ENCODE peak calls at places on chromosome 9, in seven cellular contexts. One of them, this sample, is unnamed.

GRCh38 chr9:87543251-87543650 is 45.6 kb downstream of the DAPK1 start:
- DNase-seq in IMR-90: no peak
- DNase-seq in upper lobe of left lung: no peak
- DNase-seq in adrenal gland: no peak
- DNase-seq in GM12878: no peak
- DNase-seq in stomach: no peak
- DNase-seq in ovary: no peak
- DNase-seq in this sample: no peak

GRCh38 chr9:86352440-86353106 is 1.6 kb downstream of the TUT7 start:
- DNase-seq in IMR-90: no peak
- DNase-seq in GM12878: no peak
- DNase-seq in upper lobe of left lung: no peak
- DNase-seq in stomach: no peak
- DNase-seq in ovary: no peak
- DNase-seq in adrenal gland: no peak
- DNase-seq in this sample: no peak

GRCh38 chr9:27365977-27366376 is 69.0 kb upstream of the EQTN start:
- DNase-seq in upper lobe of left lung: no peak
- DNase-seq in stomach: no peak
- DNase-seq in ovary: no peak
- DNase-seq in adrenal gland: no peak
- DNase-seq in GM12878: peak; percentile 74
- DNase-seq in IMR-90: no peak
- DNase-seq in this sample: no peak

GRCh38 chr9:34675048-34675714 is 12.7 kb upstream of the CCL27 start:
- DNase-seq in stomach: peak; percentile 64
- DNase-seq in ovary: no peak
- DNase-seq in IMR-90: peak; percentile 59
- DNase-seq in adrenal gland: peak; percentile 51
- DNase-seq in upper lobe of left lung: peak; percentile 41
- DNase-seq in GM12878: no peak
- DNase-seq in this sample: no peak

GRCh38 chr9:112081918-112082729 is 93.0 kb downstream of the SUSD1 start:
- DNase-seq in GM12878: no peak
- DNase-seq in IMR-90: no peak
- DNase-seq in upper lobe of left lung: no peak
- DNase-seq in ovary: no peak
- DNase-seq in adrenal gland: no peak
- DNase-seq in stomach: no peak
- DNase-seq in this sample: no peak

GRCh38 chr9:131420913-131421312 is 27.0 kb downstream of the PRRC2B start:
- DNase-seq in IMR-90: peak; percentile 60
- DNase-seq in GM12878: no peak
- DNase-seq in adrenal gland: peak; percentile 63
- DNase-seq in stomach: no peak
- DNase-seq in ovary: no peak
- DNase-seq in upper lobe of left lung: peak; percentile 60
- DNase-seq in this sample: no peak

GRCh38 chr9:124202447-124202971 is 55.2 kb upstream of the NEK6 start:
- DNase-seq in GM12878: peak; percentile 98
- DNase-seq in stomach: peak; percentile 46
- DNase-seq in upper lobe of left lung: peak; percentile 81
- DNase-seq in adrenal gland: peak; percentile 53
- DNase-seq in ovary: no peak
- DNase-seq in IMR-90: peak; percentile 16
- DNase-seq in this sample: no peak

GRCh38 chr9:13992136-13992798 is 321.7 kb downstream of the NFIB start:
- DNase-seq in adrenal gland: no peak
- DNase-seq in upper lobe of left lung: no peak
- DNase-seq in IMR-90: no peak
- DNase-seq in ovary: no peak
- DNase-seq in stomach: no peak
- DNase-seq in GM12878: no peak
- DNase-seq in this sample: no peak

GRCh38 chr9:133712221-133713100 is 25.7 kb downstream of the SARDH start:
- DNase-seq in stomach: no peak
- DNase-seq in adrenal gland: no peak
- DNase-seq in ovary: no peak
- DNase-seq in upper lobe of left lung: no peak
- DNase-seq in IMR-90: no peak
- DNase-seq in GM12878: no peak
- DNase-seq in this sample: no peak

GRCh38 chr9:27090231-27090630 is 18.8 kb upstream of the TEK start:
- DNase-seq in stomach: no peak
- DNase-seq in ovary: no peak
- DNase-seq in adrenal gland: no peak
- DNase-seq in upper lobe of left lung: no peak
- DNase-seq in GM12878: no peak
- DNase-seq in IMR-90: no peak
- DNase-seq in this sample: no peak

GRCh38 chr9:135244751-135245221 is 157.3 kb downstream of the OLFM1 start:
- DNase-seq in ovary: no peak
- DNase-seq in stomach: peak; percentile 84
- DNase-seq in IMR-90: no peak
- DNase-seq in GM12878: no peak
- DNase-seq in upper lobe of left lung: peak; percentile 58
- DNase-seq in adrenal gland: no peak
- DNase-seq in this sample: no peak

GRCh38 chr9:7974335-7975005 is 174.9 kb upstream of the DMAC1 start:
- DNase-seq in ovary: no peak
- DNase-seq in upper lobe of left lung: peak; percentile 28
- DNase-seq in IMR-90: no peak
- DNase-seq in adrenal gland: no peak
- DNase-seq in stomach: no peak
- DNase-seq in GM12878: peak; percentile 24
- DNase-seq in this sample: no peak

GRCh38 chr9:94804917-94805544 is 78.5 kb downstream of the AOPEP start:
- DNase-seq in stomach: no peak
- DNase-seq in adrenal gland: no peak
- DNase-seq in upper lobe of left lung: no peak
- DNase-seq in IMR-90: no peak
- DNase-seq in GM12878: no peak
- DNase-seq in ovary: no peak
- DNase-seq in this sample: no peak

GRCh38 chr9:3520564-3520963 is 5.2 kb downstream of the RFX3 start:
- DNase-seq in adrenal gland: no peak
- DNase-seq in IMR-90: no peak
- DNase-seq in stomach: no peak
- DNase-seq in ovary: no peak
- DNase-seq in GM12878: no peak
- DNase-seq in upper lobe of left lung: no peak
- DNase-seq in this sample: no peak

GRCh38 chr9:27124151-27124550 is 15.1 kb downstream of the TEK start:
- DNase-seq in GM12878: no peak
- DNase-seq in IMR-90: peak; percentile 80
- DNase-seq in upper lobe of left lung: no peak
- DNase-seq in stomach: no peak
- DNase-seq in adrenal gland: no peak
- DNase-seq in ovary: no peak
- DNase-seq in this sample: no peak

GRCh38 chr9:137917116-137917515 is 39.5 kb downstream of the CACNA1B start:
- DNase-seq in IMR-90: no peak
- DNase-seq in adrenal gland: no peak
- DNase-seq in ovary: no peak
- DNase-seq in upper lobe of left lung: no peak
- DNase-seq in stomach: no peak
- DNase-seq in GM12878: no peak
- DNase-seq in this sample: no peak

GRCh38 chr9:2765250-2765880 is 48.1 kb downstream of the KCNV2 start:
- DNase-seq in IMR-90: no peak
- DNase-seq in ovary: no peak
- DNase-seq in GM12878: no peak
- DNase-seq in adrenal gland: no peak
- DNase-seq in stomach: no peak
- DNase-seq in upper lobe of left lung: no peak
- DNase-seq in this sample: no peak

GRCh38 chr9:101119206-101119819 is 90.8 kb downstream of the PLPPR1 start:
- DNase-seq in adrenal gland: peak; percentile 66
- DNase-seq in upper lobe of left lung: peak; percentile 31
- DNase-seq in IMR-90: no peak
- DNase-seq in ovary: no peak
- DNase-seq in stomach: peak; percentile 59
- DNase-seq in GM12878: no peak
- DNase-seq in this sample: no peak

GRCh38 chr9:16257604-16258003 is 612.9 kb downstream of the BNC2 start:
- DNase-seq in stomach: no peak
- DNase-seq in upper lobe of left lung: no peak
- DNase-seq in GM12878: no peak
- DNase-seq in IMR-90: no peak
- DNase-seq in adrenal gland: no peak
- DNase-seq in ovary: no peak
- DNase-seq in this sample: no peak

GRCh38 chr9:20356392-20357206 is 265.7 kb downstream of the MLLT3 start:
- DNase-seq in adrenal gland: peak; percentile 84
- DNase-seq in upper lobe of left lung: peak; percentile 65
- DNase-seq in ovary: peak; percentile 62
- DNase-seq in GM12878: peak; percentile 36
- DNase-seq in IMR-90: peak; percentile 86
- DNase-seq in stomach: peak; percentile 64
- DNase-seq in this sample: no peak

GRCh38 chr9:121674952-121675351 is 23.5 kb downstream of the DAB2IP start:
- DNase-seq in ovary: no peak
- DNase-seq in stomach: no peak
- DNase-seq in GM12878: no peak
- DNase-seq in adrenal gland: no peak
- DNase-seq in upper lobe of left lung: no peak
- DNase-seq in IMR-90: peak; percentile 74
- DNase-seq in this sample: no peak

GRCh38 chr9:16058131-16058549 is 505.3 kb downstream of the CCDC171 start:
- DNase-seq in ovary: no peak
- DNase-seq in GM12878: no peak
- DNase-seq in IMR-90: peak; percentile 86
- DNase-seq in stomach: no peak
- DNase-seq in upper lobe of left lung: no peak
- DNase-seq in adrenal gland: no peak
- DNase-seq in this sample: peak; percentile 4

GRCh38 chr9:111992523-111992922 is 95.9 kb downstream of the UGCG start:
- DNase-seq in upper lobe of left lung: no peak
- DNase-seq in IMR-90: peak; percentile 82
- DNase-seq in GM12878: peak; percentile 77
- DNase-seq in adrenal gland: no peak
- DNase-seq in stomach: no peak
- DNase-seq in ovary: no peak
- DNase-seq in this sample: no peak

DNA sequence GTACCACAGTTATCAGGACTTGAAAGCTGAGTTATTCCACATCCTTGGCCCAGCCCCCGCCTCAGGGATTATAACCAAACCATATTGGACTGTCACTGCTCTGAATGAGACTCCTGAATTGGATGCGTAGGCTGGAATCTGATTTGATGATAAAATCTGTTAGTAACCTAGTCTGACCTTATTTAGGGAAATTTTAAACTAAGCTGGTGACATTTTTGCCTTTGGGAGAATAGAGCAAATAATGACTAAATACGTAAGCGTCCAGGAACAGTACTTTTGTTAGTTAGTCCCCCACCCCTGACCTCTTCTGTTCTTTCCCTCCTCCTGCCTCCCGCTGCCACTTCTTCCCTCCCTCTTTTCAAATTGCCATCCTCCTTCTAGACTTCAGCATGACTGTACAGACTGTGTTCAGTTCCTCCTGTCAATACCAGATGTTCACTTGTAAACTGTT is 92.6 kb downstream of the TLE4 start:
- DNase-seq in ovary: no peak
- DNase-seq in upper lobe of left lung: no peak
- DNase-seq in adrenal gland: no peak
- DNase-seq in IMR-90: peak; percentile 36
- DNase-seq in stomach: no peak
- DNase-seq in GM12878: no peak
- DNase-seq in this sample: no peak
- H3K4me1 ChIP-seq in ovary: peaks cover 19% of the 10 kb centered on the region
- H3K4me1 ChIP-seq in upper lobe of left lung: no peaks in the 10 kb centered on the region
- H3K4me1 ChIP-seq in adrenal gland: no peaks in the 10 kb centered on the region
- H3K4me1 ChIP-seq in IMR-90: peaks cover 13% of the 10 kb centered on the region
- H3K4me1 ChIP-seq in stomach: peaks cover 72% of the 10 kb centered on the region
- H3K4me1 ChIP-seq in GM12878: no peaks in the 10 kb centered on the region
- H3K4me1 ChIP-seq in this sample: peaks cover 27% of the 10 kb centered on the region

DNA sequence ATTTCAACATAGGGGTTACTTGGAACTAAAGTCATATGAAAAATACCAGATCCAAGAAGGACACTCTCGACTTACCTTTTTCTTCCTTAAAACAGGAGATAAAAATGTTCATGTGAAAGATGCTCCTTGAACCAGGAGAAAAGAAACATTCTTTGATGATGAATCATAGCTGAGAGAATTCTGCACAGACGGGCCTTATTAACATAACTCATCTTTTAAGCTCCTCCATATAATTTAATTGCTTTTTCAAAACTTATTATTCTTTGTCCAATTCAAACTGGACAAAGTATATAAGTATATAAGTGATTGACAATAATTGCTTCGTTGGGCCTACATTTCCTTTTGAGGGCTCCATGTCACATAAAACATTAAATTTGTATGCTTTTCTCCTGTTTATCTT is 945.2 kb upstream of the C9orf72 start:
- DNase-seq in stomach: no peak
- DNase-seq in ovary: no peak
- DNase-seq in upper lobe of left lung: no peak
- DNase-seq in adrenal gland: no peak
- DNase-seq in IMR-90: no peak
- DNase-seq in GM12878: no peak
- DNase-seq in this sample: no peak
- H3K4me3 ChIP-seq in stomach: no peak overlapping the region
- H3K4me3 ChIP-seq in ovary: no peak overlapping the region
- H3K4me3 ChIP-seq in upper lobe of left lung: no peak overlapping the region
- H3K4me3 ChIP-seq in adrenal gland: no peak overlapping the region
- H3K4me3 ChIP-seq in IMR-90: no peak overlapping the region
- H3K4me3 ChIP-seq in GM12878: no peak overlapping the region
- H3K4me3 ChIP-seq in this sample: no peak overlapping the region

GRCh38 chr9:91948423-91949292 is 1.4 kb downstream of the ROR2 start:
- DNase-seq in upper lobe of left lung: peak; percentile 33
- DNase-seq in ovary: peak; percentile 79
- DNase-seq in adrenal gland: peak; percentile 60
- DNase-seq in stomach: peak; percentile 76
- DNase-seq in GM12878: no peak
- DNase-seq in IMR-90: peak; percentile 57
- DNase-seq in this sample: peak; percentile 89
- TF ChIP-seq POLR2A in upper lobe of left lung: no peak
- TF ChIP-seq POLR2A in ovary: no peak
- TF ChIP-seq POLR2A in adrenal gland: peak; percentile 19
- TF ChIP-seq POLR2A in stomach: no peak
- TF ChIP-seq POLR2A in GM12878: no peak
- TF ChIP-seq POLR2A in IMR-90: no peak
- TF ChIP-seq POLR2A in this sample: no peak

DNA sequence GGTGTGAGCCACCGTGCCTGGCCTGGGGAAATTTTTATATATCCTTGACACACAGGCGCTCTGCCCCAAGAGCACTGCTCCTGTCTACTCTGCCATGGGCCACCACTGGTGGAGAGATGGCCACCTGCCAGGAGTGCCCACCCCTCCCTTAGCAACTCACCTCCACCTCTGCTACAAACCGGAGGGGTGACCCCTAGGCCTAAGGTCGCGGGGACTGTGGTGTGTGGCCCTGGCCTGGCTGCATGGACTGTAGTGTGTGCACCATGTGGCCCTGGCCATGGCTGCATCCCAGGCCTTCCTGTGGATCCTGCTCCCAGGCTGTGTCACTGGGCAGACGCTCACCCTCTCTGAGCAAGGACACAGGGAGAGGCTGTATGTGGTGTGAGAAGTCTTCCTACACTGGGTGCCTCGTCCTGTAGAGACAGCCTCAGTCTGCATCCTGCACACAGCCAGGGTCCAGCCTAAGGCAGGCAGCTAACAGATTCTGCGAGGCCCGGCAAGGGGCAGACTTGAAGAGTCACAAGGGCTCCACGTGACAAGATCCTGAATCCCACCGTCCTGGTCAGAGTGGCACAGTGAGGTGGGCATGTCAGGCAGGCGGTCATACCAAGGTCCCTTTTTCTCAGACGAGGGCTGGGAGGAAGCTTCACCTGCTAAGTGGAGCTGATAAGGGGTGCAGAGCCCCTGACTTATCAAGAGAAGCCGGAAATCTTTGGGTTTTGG is 10.3 kb downstream of the NINJ1 start:
- DNase-seq in GM12878: no peak
- DNase-seq in IMR-90: no peak
- DNase-seq in adrenal gland: peak; percentile 35
- DNase-seq in upper lobe of left lung: no peak
- DNase-seq in stomach: no peak
- DNase-seq in ovary: peak; percentile 23
- DNase-seq in this sample: no peak
- H3K4me1 ChIP-seq in GM12878: peaks cover 20% of the 10 kb centered on the region
- H3K4me1 ChIP-seq in IMR-90: peaks cover 26% of the 10 kb centered on the region
- H3K4me1 ChIP-seq in adrenal gland: peaks cover 30% of the 10 kb centered on the region
- H3K4me1 ChIP-seq in upper lobe of left lung: peaks cover 53% of the 10 kb centered on the region
- H3K4me1 ChIP-seq in stomach: peaks cover 53% of the 10 kb centered on the region
- H3K4me1 ChIP-seq in ovary: peaks cover 14% of the 10 kb centered on the region
- H3K4me1 ChIP-seq in this sample: peaks cover 51% of the 10 kb centered on the region

This sample was measured in vagina.